ENCODE peak calls at places on chromosomes 3 and 15, in eight cellular contexts. G is GM23338, S is right atrium auricular region, M is ovary, V is fibroblast of pulmonary artery, K is neural progenitor cell, F is GM12878, L is choroid plexus epithelial cell. W is an unnamed sample.

GRCh38 chr3:197592361-197593045 is 36.7 kb upstream of the BDH1 start:
- DNase-seq in G (no peak), L (no peak), F (no peak), M (no peak), K (no peak), S (peak), V (no peak), W (no peak)

GRCh38 chr3:43759297-43759782 is 68.6 kb downstream of the ABHD5 start:
- DNase-seq in L (peak), S (no peak), G (peak), K (no peak), M (no peak), F (no peak), V (peak), W (no peak)

GRCh38 chr3:15271785-15272381 is 60.5 kb downstream of the SH3BP5 start:
- DNase-seq in K (no peak), L (no peak), M (peak), G (no peak), F (peak), V (no peak), S (peak), W (no peak)

GRCh38 chr15:79091204-79091867 is 756 bp upstream of the RASGRF1 start:
- DNase-seq in L (peak), G (peak), F (no peak), S (no peak), V (no peak), K (peak), M (no peak), W (peak)

GRCh38 chr3:72265661-72266370 is 480.9 kb upstream of the PROK2 start:
- DNase-seq in V (no peak), K (no peak), F (no peak), M (no peak), S (no peak), G (no peak), L (no peak), W (no peak)

GRCh38 chr3:156217674-156218352 is 97.4 kb downstream of the KCNAB1 start:
- DNase-seq in F (no peak), G (no peak), S (no peak), L (peak), K (peak), M (no peak), V (no peak), W (no peak)

GRCh38 chr3:158782283-158782682 is 19.6 kb upstream of the MFSD1 start:
- DNase-seq in G (no peak), F (no peak), K (no peak), V (no peak), M (no peak), S (no peak), L (no peak), W (no peak)

GRCh38 chr3:144343777-144344176 is 372.2 kb downstream of the DIPK2A start:
- DNase-seq in S (no peak), V (no peak), F (no peak), K (no peak), M (no peak), G (no peak), L (no peak), W (no peak)

GRCh38 chr3:174430986-174431385 is 428.1 kb upstream of the NAALADL2 start:
- DNase-seq in K (peak), S (no peak), M (no peak), V (no peak), G (no peak), F (no peak), L (no peak), W (no peak)

GRCh38 chr3:80213076-80213475 is 445.3 kb upstream of the ROBO1 start:
- DNase-seq in K (no peak), S (no peak), L (no peak), F (no peak), M (no peak), G (no peak), V (peak), W (no peak)

GRCh38 chr15:63896336-63897115 is 62.8 kb upstream of the HERC1 start:
- DNase-seq in F (peak), L (peak), G (no peak), M (no peak), K (no peak), V (peak), S (no peak), W (no peak)

GRCh38 chr3:9951598-9951961 is 628 bp downstream of the PRRT3 start:
- DNase-seq in G (peak), S (no peak), F (no peak), K (no peak), L (no peak), V (no peak), M (no peak), W (no peak)

GRCh38 chr3:53056442-53056841 is 10.6 kb upstream of the SFMBT1 start:
- DNase-seq in S (peak), V (peak), G (peak), M (no peak), F (no peak), L (peak), K (no peak), W (peak)

GRCh38 chr15:71002321-71002720 is 109.7 kb downstream of the LRRC49 start:
- DNase-seq in F (no peak), L (peak), V (peak), K (no peak), G (no peak), M (no peak), S (no peak), W (no peak)

GRCh38 chr3:140176526-140176925 is 241.5 kb downstream of the CLSTN2 start:
- DNase-seq in G (no peak), S (no peak), V (peak), F (no peak), M (no peak), K (no peak), L (no peak), W (no peak)

GRCh38 chr3:148532326-148532725 is 165.4 kb upstream of the AGTR1 start:
- DNase-seq in K (no peak), V (peak), L (peak), M (no peak), F (no peak), S (no peak), G (no peak), W (no peak)

GRCh38 chr3:62208385-62208784 is 165.0 kb downstream of the FEZF2 start:
- DNase-seq in S (no peak), M (no peak), L (no peak), V (no peak), G (no peak), K (peak), F (no peak), W (no peak)

GRCh38 chr15:62257991-62258390 is 92.9 kb upstream of the C2CD4B start:
- DNase-seq in S (no peak), K (no peak), G (no peak), F (no peak), M (no peak), V (no peak), L (no peak), W (no peak)

GRCh38 chr15:65990298-65990981 is 121.1 kb downstream of the RAB11A start:
- DNase-seq in G (peak), K (no peak), F (no peak), M (no peak), V (no peak), L (no peak), S (no peak), W (no peak)

GRCh38 chr3:141777957-141778813 is 15.0 kb downstream of the GRK7 start:
- DNase-seq in K (no peak), S (no peak), G (no peak), V (no peak), L (no peak), F (no peak), M (no peak), W (no peak)

GRCh38 chr15:25947336-25948080 is 84.4 kb upstream of the ATP10A start:
- DNase-seq in K (peak), S (no peak), F (no peak), M (no peak), L (no peak), V (no peak), G (peak), W (no peak)

GRCh38 chr3:116256843-116257485 is 188.3 kb downstream of the LSAMP start:
- DNase-seq in M (no peak), S (no peak), V (no peak), F (no peak), G (peak), L (no peak), K (no peak), W (no peak)

GRCh38 chr15:99409097-99409473 is 156.7 kb upstream of the MEF2A start:
- DNase-seq in M (peak), S (peak), F (no peak), V (peak), K (peak), L (peak), G (peak), W (peak)

GRCh38 chr3:127291114-127291513 is 3.3 kb upstream of the PRR20G start:
- DNase-seq in F (no peak), M (no peak), G (no peak), V (no peak), K (no peak), S (no peak), L (no peak), W (no peak)

GRCh38 chr15:57218826-57219576 is 157.3 kb upstream of the CGNL1 start:
- DNase-seq in L (peak), G (peak), F (no peak), S (no peak), M (no peak), V (peak), K (peak), W (no peak)

GRCh38 chr3:140599009-140599408 is 78.9 kb upstream of the TRIM42 start:
- DNase-seq in L (no peak), G (no peak), V (no peak), K (no peak), S (no peak), M (no peak), F (no peak), W (no peak)

GRCh38 chr3:126845910-126846309 is 137.0 kb upstream of the PLXNA1 start:
- DNase-seq in G (peak), K (peak), M (no peak), V (no peak), S (peak), F (no peak), L (no peak), W (no peak)

GRCh38 chr15:38196116-38196515 is 56.5 kb upstream of the SPRED1 start:
- DNase-seq in F (no peak), G (no peak), V (no peak), K (no peak), M (no peak), L (no peak), S (no peak), W (no peak)

GRCh38 chr3:77459926-77460325 is 420.0 kb downstream of the ROBO2 start:
- DNase-seq in G (no peak), L (no peak), S (no peak), F (no peak), V (no peak), K (no peak), M (no peak), W (no peak)

GRCh38 chr3:53730565-53730964 is 115.7 kb downstream of the CHDH start:
- DNase-seq in M (peak), V (peak), S (no peak), L (peak), G (no peak), F (no peak), K (no peak), W (no peak)

GRCh38 chr15:39140060-39140604 is 440.7 kb upstream of the THBS1 start:
- DNase-seq in L (peak), V (peak), G (peak), K (no peak), S (no peak), M (peak), F (no peak), W (peak)

GRCh38 chr3:108602249-108602934 is 12.9 kb downstream of the DZIP3 start:
- DNase-seq in L (no peak), F (no peak), K (peak), V (no peak), S (no peak), G (peak), M (no peak), W (no peak)

GRCh38 chr3:73029321-73029796 is 32.1 kb upstream of the EBLN2 start:
- DNase-seq in G (no peak), S (no peak), K (no peak), F (no peak), V (peak), L (peak), M (no peak), W (no peak)

GRCh38 chr15:29428925-29429573 is 159.4 kb upstream of the NSMCE3 start:
- DNase-seq in M (no peak), G (no peak), L (no peak), S (no peak), K (no peak), F (no peak), V (no peak), W (no peak)

GRCh38 chr15:100008258-100008657 is 275.0 kb upstream of the LYSMD4 start:
- DNase-seq in V (no peak), K (no peak), S (no peak), L (no peak), F (no peak), G (no peak), M (no peak), W (no peak)

GRCh38 chr3:126343675-126344074 is 13.5 kb downstream of the KLF15 start:
- DNase-seq in G (no peak), L (no peak), K (no peak), S (peak), F (no peak), M (no peak), V (no peak), W (no peak)

DNA sequence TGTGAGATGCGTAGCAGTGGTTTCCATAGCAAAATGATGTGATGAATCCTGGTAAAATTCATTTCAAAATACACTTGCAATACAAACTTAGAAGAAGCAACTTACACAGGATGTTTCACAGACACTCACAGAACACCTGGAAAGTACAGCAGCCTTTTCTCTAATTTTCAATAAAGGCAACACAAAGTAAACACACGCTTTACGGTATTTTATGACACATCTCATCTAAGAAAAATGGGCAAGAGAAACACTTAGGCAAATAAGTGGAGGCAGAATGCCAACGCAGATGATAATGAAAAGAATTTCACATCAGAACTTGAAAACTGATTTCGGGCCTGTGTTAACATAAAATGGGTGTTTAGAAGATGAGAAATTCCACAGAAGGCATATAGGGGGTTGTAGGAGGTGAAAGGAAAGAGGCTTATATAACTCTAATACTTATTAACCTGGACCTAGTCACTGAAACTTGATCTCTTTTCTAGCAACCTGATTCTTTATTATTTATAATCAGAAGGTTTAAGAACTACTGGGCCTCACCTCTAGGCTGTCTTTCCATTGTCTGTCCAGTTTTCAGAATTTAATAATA is 25.6 kb upstream of the MAP3K13 start:
- DNase-seq in G (no peak), S (no peak), M (no peak), F (no peak), L (no peak), K (no peak), V (no peak), W (no peak)
- TF ChIP-seq CTCF in G (no peak), S (no peak), M (no peak), F (no peak), L (no peak), K (no peak), V (no peak), W (no peak)

GRCh38 chr15:52527898-52528464 is 699 bp downstream of the MYO5A start:
- DNase-seq in V (peak), S (no peak), K (peak), L (peak), M (peak), G (peak), F (no peak), W (peak)

GRCh38 chr15:52529940-52530339 is 1.3 kb upstream of the MYO5A start:
- DNase-seq in V (no peak), F (no peak), K (peak), S (no peak), M (no peak), G (no peak), L (no peak), W (no peak)

GRCh38 chr15:52529289-52529929 is 729 bp upstream of the MYO5A start:
- DNase-seq in M (no peak), S (no peak), K (no peak), L (no peak), V (no peak), G (peak), F (no peak), W (no peak)

GRCh38 chr15:52527196-52527897 is 1.3 kb downstream of the MYO5A start:
- DNase-seq in K (no peak), L (no peak), F (no peak), G (no peak), M (no peak), V (no peak), S (no peak), W (no peak)

GRCh38 chr15:52528465-52529288 is at the start of gene MYO5A:
- DNase-seq in M (peak), F (no peak), V (peak), K (peak), G (peak), L (peak), S (peak), W (peak)
- TF ChIP-seq CTCF in M (peak), F (no peak), V (no peak), K (no peak), G (peak), L (peak), S (no peak), W (no peak)

DNA sequence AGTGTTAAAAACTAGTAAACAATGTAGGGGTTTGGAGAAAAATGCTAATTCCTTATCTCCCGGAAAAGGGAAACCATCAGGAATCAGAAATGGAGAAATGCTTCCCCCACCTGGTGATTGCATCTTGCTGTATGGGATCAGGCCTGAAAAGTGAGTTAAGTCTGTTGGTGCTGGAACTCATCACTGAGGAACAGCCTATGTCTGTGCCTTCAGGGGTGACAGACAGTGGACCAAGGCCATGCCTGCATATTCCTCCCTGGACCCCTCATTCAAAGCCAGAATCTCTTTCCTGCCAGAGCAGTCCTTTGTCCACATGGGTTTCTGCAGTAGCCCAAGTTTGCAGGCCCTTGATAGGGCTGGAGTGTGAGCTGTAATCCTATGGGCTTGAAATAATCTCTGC is 160.8 kb upstream of the CTDSPL start:
- DNase-seq in M (no peak), S (no peak), K (no peak), G (no peak), V (peak), F (no peak), L (peak), W (no peak)
- TF ChIP-seq CTCF in M (no peak), S (no peak), K (peak), G (peak), V (no peak), F (no peak), L (peak), W (no peak)

GRCh38 chr15:33310481-33311311 is at the start of gene RYR3:
- DNase-seq in F (no peak), S (no peak), V (no peak), M (no peak), G (peak), L (peak), K (peak), W (peak)

GRCh38 chr15:33313491-33313890 is 2.7 kb downstream of the RYR3 start:
- DNase-seq in K (no peak), G (no peak), L (no peak), M (no peak), V (no peak), S (no peak), F (no peak), W (no peak)

GRCh38 chr15:33314115-33314514 is 3.3 kb downstream of the RYR3 start:
- DNase-seq in V (no peak), M (no peak), K (no peak), S (no peak), F (no peak), G (no peak), L (no peak), W (no peak)

GRCh38 chr15:33311312-33311971 is 675 bp downstream of the RYR3 start:
- DNase-seq in K (peak), V (no peak), L (no peak), F (no peak), G (peak), M (no peak), S (no peak), W (peak)

DNA sequence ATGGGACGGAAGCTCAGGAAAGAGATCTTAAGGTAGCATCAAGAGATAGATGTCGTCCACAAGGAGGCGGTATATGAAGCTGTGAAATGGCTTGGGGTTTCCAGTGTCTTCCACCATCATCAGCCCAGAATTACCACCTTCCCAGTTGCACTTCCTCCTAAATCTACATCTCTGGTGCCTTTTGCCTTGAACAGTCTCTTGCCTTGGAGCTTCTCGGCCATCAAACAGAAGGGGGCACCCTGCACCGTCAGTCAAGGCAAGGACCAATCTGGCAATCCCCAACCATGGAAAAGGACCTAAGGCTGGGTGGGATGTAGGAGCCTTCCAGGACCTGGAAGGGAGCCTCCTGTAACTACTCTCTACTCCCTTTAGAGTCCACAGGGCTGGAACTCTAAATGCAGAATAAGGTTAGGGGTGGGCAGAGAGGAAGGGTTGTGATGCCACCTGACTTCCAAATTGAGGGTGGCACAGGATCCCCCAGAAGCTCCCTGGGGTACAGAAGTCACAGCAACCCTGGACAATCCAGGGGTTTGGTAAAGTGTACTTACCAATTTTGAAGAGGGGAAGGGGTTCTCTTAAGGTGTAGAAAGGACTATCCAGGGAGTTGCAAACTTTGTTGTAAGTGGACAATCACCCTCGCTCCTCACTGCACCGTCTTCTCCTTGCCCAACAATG is 1.0 kb upstream of the RYR3 start:
- DNase-seq in L (peak), M (no peak), V (peak), S (no peak), G (peak), F (no peak), K (peak), W (peak)
- TF ChIP-seq CTCF in L (peak), M (no peak), V (no peak), S (no peak), G (peak), F (peak), K (peak), W (no peak)

GRCh38 chr3:83928903-83929302 is 1029.9 kb upstream of the CADM2 start:
- DNase-seq in L (peak), V (no peak), S (no peak), M (no peak), F (no peak), G (no peak), K (no peak), W (no peak)

GRCh38 chr3:83926291-83926690 is 1032.5 kb upstream of the CADM2 start:
- DNase-seq in M (no peak), G (no peak), V (no peak), K (no peak), S (no peak), F (no peak), L (no peak), W (no peak)

GRCh38 chr3:83928391-83928790 is 1030.4 kb upstream of the CADM2 start:
- DNase-seq in V (no peak), S (no peak), K (peak), L (peak), G (peak), F (no peak), M (no peak), W (peak)
- TF ChIP-seq CTCF in V (no peak), S (no peak), K (peak), L (peak), G (peak), F (peak), M (no peak), W (peak)

GRCh38 chr3:184749168-184749744 is 37.4 kb upstream of the MAGEF1 start:
- DNase-seq in F (no peak), V (no peak), K (no peak), G (no peak), M (no peak), S (no peak), L (no peak), W (no peak)
- TF ChIP-seq CTCF in F (no peak), V (no peak), K (no peak), G (no peak), M (no peak), S (no peak), L (no peak), W (no peak)

GRCh38 chr15:45378149-45378912 is at the start of gene GATM:
- DNase-seq in V (peak), L (peak), G (peak), M (peak), F (peak), K (peak), S (peak), W (peak)
- TF ChIP-seq CTCF in V (peak), L (peak), G (peak), M (peak), F (peak), K (peak), S (no peak), W (peak)

W was measured in endothelial cell.